ENCODE peak calls at places on chromosomes 4 and X, in eight cellular contexts. N, R, U, S, F, Y, A and C are unnamed samples.

GRCh38 chr4:140135529-140136021 is 18.4 kb downstream of the MAML3 start:
- DNase-seq in Y (no peak), S (peak; percentile 42), A (peak; percentile 62), N (peak; percentile 75), R (peak; percentile 55), F (no peak), U (no peak), C (no peak)

GRCh38 chr4:23455482-23455881 is 434.4 kb downstream of the PPARGC1A start:
- DNase-seq in A (no peak), N (no peak), S (no peak), Y (peak; percentile 60), U (no peak), F (no peak), R (no peak), C (no peak)

GRCh38 chr4:77538574-77539157 is 67.0 kb upstream of the CXCL13 start:
- DNase-seq in S (peak; percentile 67), Y (no peak), U (peak; percentile 86), F (no peak), N (no peak), R (no peak), A (no peak), C (no peak)

GRCh38 chrX:108349210-108349609 is 89.0 kb downstream of the COL4A6 start:
- DNase-seq in A (no peak), Y (no peak), R (no peak), S (no peak), N (no peak), F (no peak), U (no peak), C (no peak)

GRCh38 chr4:8428288-8429097 is 12.0 kb downstream of the ACOX3 start:
- DNase-seq in F (peak; percentile 81), S (peak; percentile 76), U (peak; percentile 92), Y (peak; percentile 96), R (peak; percentile 89), N (peak; percentile 94), A (peak; percentile 96), C (no peak)

GRCh38 chrX:31070057-31070468 is 1.8 kb downstream of the FTHL17 start:
- DNase-seq in R (no peak), S (no peak), U (no peak), F (no peak), N (no peak), Y (no peak), A (no peak), C (no peak)

GRCh38 chrX:39152106-39152649 is 350.9 kb downstream of the MID1IP1 start:
- DNase-seq in S (peak; percentile 16), U (peak; percentile 61), R (peak; percentile 16), F (peak; percentile 42), N (no peak), Y (peak; percentile 67), A (peak; percentile 60), C (no peak)

GRCh38 chr4:87530868-87531267 is 1.7 kb upstream of the SPARCL1 start:
- DNase-seq in S (peak; percentile 98), Y (no peak), U (peak; percentile 30), F (peak; percentile 34), R (peak; percentile 67), N (peak; percentile 95), A (peak; percentile 65), C (no peak)

GRCh38 chrX:65723706-65724105 is 56.3 kb downstream of the MSN start:
- DNase-seq in A (no peak), R (no peak), N (no peak), U (no peak), F (no peak), S (peak; percentile 16), Y (no peak), C (no peak)

GRCh38 chr4:2792711-2793577 is at the start of gene SH3BP2:
- DNase-seq in R (peak; percentile 92), A (peak; percentile 91), U (peak; percentile 86), S (no peak), N (peak; percentile 88), F (peak; percentile 88), Y (peak; percentile 88), C (no peak)

GRCh38 chrX:98956014-98956413 is 1454.1 kb downstream of the PCDH19 start:
- DNase-seq in Y (peak; percentile 7), U (no peak), N (no peak), S (no peak), A (no peak), F (no peak), R (no peak), C (no peak)

GRCh38 chrX:150212672-150213480 is 150.2 kb upstream of the MAMLD1 start:
- DNase-seq in Y (peak; percentile 34), R (peak; percentile 48), F (peak; percentile 20), N (no peak), A (no peak), U (peak; percentile 57), S (no peak), C (no peak)

GRCh38 chrX:68090266-68090665 is 343.0 kb downstream of the OPHN1 start:
- DNase-seq in F (no peak), N (no peak), S (peak; percentile 15), Y (no peak), A (no peak), U (no peak), R (no peak), C (no peak)
- TF ChIP-seq CTCF in F (no peak), N (no peak), S (no peak), Y (peak; percentile 19), A (peak; percentile 11), U (no peak), R (peak; percentile 26), C (no peak)

DNA sequence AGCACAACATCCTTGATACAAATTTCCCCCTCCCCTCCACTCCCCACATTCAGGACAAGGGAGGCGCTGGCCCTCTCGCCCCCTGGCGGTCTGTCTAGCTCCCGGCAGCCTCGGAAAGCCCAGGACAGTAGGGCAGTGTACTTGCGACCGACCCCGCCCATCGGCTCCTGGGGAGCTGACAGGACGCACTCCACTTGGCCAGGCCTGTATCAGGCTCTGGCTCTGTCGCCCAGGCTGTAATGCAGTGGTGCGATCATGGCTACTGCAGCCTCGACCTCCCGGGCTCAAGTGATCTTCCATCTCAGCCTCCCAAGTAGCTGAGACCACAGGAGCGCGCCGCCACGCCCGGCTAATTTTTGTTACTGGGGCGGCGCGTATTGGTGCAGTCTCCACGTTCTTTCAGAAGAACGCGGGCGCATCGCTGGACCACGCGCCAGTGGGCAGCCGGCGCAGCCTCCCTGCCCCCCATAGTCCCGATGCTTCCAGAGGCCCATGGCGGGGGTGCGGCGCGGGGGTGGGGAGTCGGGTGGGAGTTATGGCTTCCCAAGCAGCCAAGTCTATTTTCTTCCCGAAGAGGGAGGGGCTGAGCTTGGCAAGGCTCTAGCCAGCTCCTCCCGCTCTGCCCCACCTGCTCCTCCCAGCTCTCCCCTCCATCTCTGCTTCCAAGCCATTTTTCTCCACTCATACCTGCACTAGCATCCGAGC is 7.8 kb upstream of the AKAP14 start:
- DNase-seq in F (peak; percentile 64), S (peak; percentile 52), N (peak; percentile 70), A (peak; percentile 68), Y (peak; percentile 83), R (peak; percentile 62), U (peak; percentile 54), C (no peak)
- H3K4me3 ChIP-seq in F (peak overlapping the region; percentile 32), S (peak overlapping the region; percentile 40), N (peak overlapping the region; percentile 14), A (peak overlapping the region; percentile 44), Y (peak overlapping the region; percentile 52), R (peak overlapping the region; percentile 56), U (peak overlapping the region; percentile 43), C (peak overlapping the region; percentile 26)

DNA sequence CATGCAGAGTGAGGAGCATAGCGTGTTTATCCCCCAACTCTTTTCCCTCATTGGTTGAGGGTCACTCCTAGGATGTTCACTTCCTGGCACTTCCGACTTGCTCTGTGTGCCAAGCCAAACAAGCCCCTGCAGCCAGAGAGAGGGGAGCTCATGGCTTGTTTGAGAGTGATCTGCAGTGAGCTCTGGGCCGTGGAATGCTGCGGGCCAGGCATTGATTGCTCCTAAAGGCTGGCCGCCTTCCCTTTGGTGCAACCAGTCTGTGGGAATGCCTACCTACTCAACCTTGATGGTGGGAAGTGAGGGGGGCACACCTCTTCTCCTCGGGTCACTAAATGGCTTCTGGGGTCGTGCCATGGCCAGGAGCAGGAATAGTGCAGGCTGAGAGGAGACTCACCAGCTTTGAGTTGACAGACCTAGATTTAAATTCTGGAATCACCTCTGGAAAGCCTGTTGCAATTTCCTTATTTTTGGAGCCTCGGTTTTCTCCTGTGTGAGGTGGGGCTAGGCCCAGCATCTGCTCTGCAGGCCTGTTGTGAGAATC is 152.0 kb upstream of the STX18 start:
- DNase-seq in R (no peak), Y (no peak), S (no peak), N (no peak), F (no peak), U (no peak), A (no peak), C (no peak)
- TF ChIP-seq CTCF in R (no peak), Y (no peak), S (no peak), N (no peak), F (no peak), U (no peak), A (no peak), C (no peak)

GRCh38 chr4:88599714-88600113 is 7.4 kb downstream of the HERC3 start:
- DNase-seq in Y (no peak), N (no peak), F (no peak), A (no peak), U (no peak), R (no peak), S (no peak), C (no peak)

GRCh38 chr4:88604978-88605678 is 12.8 kb downstream of the HERC3 start:
- DNase-seq in A (no peak), U (no peak), N (no peak), R (no peak), S (no peak), Y (no peak), F (no peak), C (no peak)

GRCh38 chr4:88599298-88599697 is 7.0 kb downstream of the HERC3 start:
- DNase-seq in S (peak; percentile 60), A (no peak), R (no peak), U (no peak), N (no peak), F (no peak), Y (no peak), C (no peak)

GRCh38 chr4:88597970-88598369 is 5.7 kb downstream of the HERC3 start:
- DNase-seq in R (no peak), N (no peak), S (no peak), A (no peak), Y (peak; percentile 36), U (no peak), F (no peak), C (no peak)

DNA sequence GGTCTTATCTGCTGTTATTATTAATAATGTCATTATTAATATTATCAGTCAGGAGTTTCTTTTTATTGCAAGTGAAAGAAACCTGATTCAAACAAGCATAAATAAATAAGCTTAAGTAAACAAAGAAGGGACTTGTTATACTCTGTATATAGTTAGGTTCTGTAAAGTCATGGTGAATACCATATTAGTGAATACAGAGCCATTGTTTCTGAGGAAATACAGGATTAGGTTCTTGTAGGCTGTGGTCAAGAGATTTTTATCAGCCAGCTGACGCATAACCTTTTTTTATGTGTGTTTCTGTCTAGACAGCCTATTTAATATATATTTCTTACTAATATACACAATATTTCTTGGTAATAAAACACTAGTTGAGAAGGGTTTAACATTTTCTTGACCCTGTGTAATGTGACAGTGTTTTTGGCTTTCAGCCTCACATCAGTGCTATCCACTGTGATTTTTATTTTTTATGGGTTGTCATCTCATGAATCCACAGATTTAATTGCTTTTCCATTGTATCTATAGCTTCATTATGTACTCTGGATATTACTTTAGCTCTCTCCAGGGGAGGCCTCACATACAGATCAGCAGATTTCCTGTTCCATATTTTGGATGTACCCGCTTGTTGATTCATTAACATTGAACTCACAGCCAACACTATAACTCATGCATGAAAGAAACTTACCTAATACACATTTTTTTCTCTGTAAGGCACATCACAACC is 8.0 kb downstream of the HERC3 start:
- DNase-seq in Y (no peak), S (peak; percentile 51), N (no peak), R (no peak), A (no peak), F (no peak), U (no peak), C (no peak)
- H3K4me3 ChIP-seq in Y (no peak overlapping the region), S (no peak overlapping the region), N (no peak overlapping the region), R (peak overlapping the region; percentile 20), A (peak overlapping the region; percentile 28), F (no peak overlapping the region), U (no peak overlapping the region), C (no peak overlapping the region)

GRCh38 chrX:44306336-44306735 is 37.1 kb downstream of the EFHC2 start:
- DNase-seq in U (peak; percentile 37), F (no peak), R (no peak), Y (no peak), S (peak; percentile 19), N (no peak), A (no peak), C (no peak)
- TF ChIP-seq CTCF in U (no peak), F (no peak), R (no peak), Y (no peak), S (no peak), N (no peak), A (no peak), C (no peak)